ENCODE peak calls at places on chromosomes 2 and 18, in five cellular contexts. One of them, this sample, is unnamed.

GRCh38 chr2:232310690-232311089 is 67.9 kb upstream of the ALPP start:
- DNase-seq in lower lobe of right lung: no peak
- DNase-seq in colonic mucosa: no peak
- DNase-seq in fibroblast of pulmonary artery: no peak
- DNase-seq in foreskin keratinocyte: no peak
- DNase-seq in this sample: no peak

GRCh38 chr2:6845312-6845711 is 20.4 kb downstream of the CMPK2 start:
- DNase-seq in lower lobe of right lung: no peak
- DNase-seq in colonic mucosa: no peak
- DNase-seq in fibroblast of pulmonary artery: peak
- DNase-seq in foreskin keratinocyte: no peak
- DNase-seq in this sample: peak

GRCh38 chr2:216756435-216756834 is 61.1 kb upstream of the IGFBP5 start:
- DNase-seq in lower lobe of right lung: no peak
- DNase-seq in colonic mucosa: no peak
- DNase-seq in fibroblast of pulmonary artery: no peak
- DNase-seq in foreskin keratinocyte: no peak
- DNase-seq in this sample: no peak

GRCh38 chr2:137435176-137435575 is 529.1 kb upstream of the HNMT start:
- DNase-seq in lower lobe of right lung: no peak
- DNase-seq in colonic mucosa: no peak
- DNase-seq in fibroblast of pulmonary artery: no peak
- DNase-seq in foreskin keratinocyte: peak
- DNase-seq in this sample: no peak

GRCh38 chr2:222115296-222115695 is 183.5 kb downstream of the PAX3 start:
- DNase-seq in lower lobe of right lung: no peak
- DNase-seq in colonic mucosa: no peak
- DNase-seq in fibroblast of pulmonary artery: no peak
- DNase-seq in foreskin keratinocyte: no peak
- DNase-seq in this sample: no peak

GRCh38 chr2:239561448-239562001 is 160.7 kb upstream of the HDAC4 start:
- DNase-seq in lower lobe of right lung: no peak
- DNase-seq in colonic mucosa: no peak
- DNase-seq in fibroblast of pulmonary artery: no peak
- DNase-seq in foreskin keratinocyte: no peak
- DNase-seq in this sample: no peak

GRCh38 chr2:26612522-26613240 is 28.5 kb downstream of the CIB4 start:
- DNase-seq in lower lobe of right lung: no peak
- DNase-seq in colonic mucosa: peak
- DNase-seq in fibroblast of pulmonary artery: peak
- DNase-seq in foreskin keratinocyte: no peak
- DNase-seq in this sample: no peak

GRCh38 chr2:218671077-218671653 is 637 bp downstream of the RNF25 start:
- DNase-seq in lower lobe of right lung: no peak
- DNase-seq in colonic mucosa: no peak
- DNase-seq in fibroblast of pulmonary artery: peak
- DNase-seq in foreskin keratinocyte: peak
- DNase-seq in this sample: no peak

GRCh38 chr18:59079264-59079972 is 60.3 kb upstream of the SEC11C start:
- DNase-seq in lower lobe of right lung: no peak
- DNase-seq in colonic mucosa: no peak
- DNase-seq in fibroblast of pulmonary artery: no peak
- DNase-seq in foreskin keratinocyte: peak
- DNase-seq in this sample: no peak

GRCh38 chr18:23468753-23469459 is 15.8 kb downstream of the RIOK3 start:
- DNase-seq in lower lobe of right lung: no peak
- DNase-seq in colonic mucosa: no peak
- DNase-seq in fibroblast of pulmonary artery: no peak
- DNase-seq in foreskin keratinocyte: no peak
- DNase-seq in this sample: no peak

GRCh38 chr18:9109523-9109922 is 7.0 kb downstream of the NDUFV2 start:
- DNase-seq in lower lobe of right lung: no peak
- DNase-seq in colonic mucosa: no peak
- DNase-seq in fibroblast of pulmonary artery: peak
- DNase-seq in foreskin keratinocyte: no peak
- DNase-seq in this sample: no peak

GRCh38 chr2:25103287-25103871 is 61.5 kb downstream of the EFR3B start:
- DNase-seq in lower lobe of right lung: no peak
- DNase-seq in colonic mucosa: no peak
- DNase-seq in fibroblast of pulmonary artery: peak
- DNase-seq in foreskin keratinocyte: peak
- DNase-seq in this sample: no peak

GRCh38 chr2:157497603-157498314 is 53.9 kb upstream of the CYTIP start:
- DNase-seq in lower lobe of right lung: no peak
- DNase-seq in colonic mucosa: no peak
- DNase-seq in fibroblast of pulmonary artery: peak
- DNase-seq in foreskin keratinocyte: no peak
- DNase-seq in this sample: peak

GRCh38 chr2:41717883-41718282 is 329.9 kb upstream of the PKDCC start:
- DNase-seq in lower lobe of right lung: no peak
- DNase-seq in colonic mucosa: no peak
- DNase-seq in fibroblast of pulmonary artery: no peak
- DNase-seq in foreskin keratinocyte: peak
- DNase-seq in this sample: peak

GRCh38 chr18:45913276-45913675 is 53.9 kb downstream of the EPG5 start:
- DNase-seq in lower lobe of right lung: no peak
- DNase-seq in colonic mucosa: no peak
- DNase-seq in fibroblast of pulmonary artery: no peak
- DNase-seq in foreskin keratinocyte: no peak
- DNase-seq in this sample: no peak

GRCh38 chr18:62018034-62018760 is 125.4 kb upstream of the RNF152 start:
- DNase-seq in lower lobe of right lung: no peak
- DNase-seq in colonic mucosa: peak
- DNase-seq in fibroblast of pulmonary artery: peak
- DNase-seq in foreskin keratinocyte: no peak
- DNase-seq in this sample: no peak

GRCh38 chr18:79884296-79884962 is 67.0 kb downstream of the SLC66A2 start:
- DNase-seq in lower lobe of right lung: peak
- DNase-seq in colonic mucosa: no peak
- DNase-seq in fibroblast of pulmonary artery: no peak
- DNase-seq in foreskin keratinocyte: no peak
- DNase-seq in this sample: no peak

GRCh38 chr2:29450823-29451222 is 335.6 kb downstream of the CLIP4 start:
- DNase-seq in lower lobe of right lung: no peak
- DNase-seq in colonic mucosa: no peak
- DNase-seq in fibroblast of pulmonary artery: no peak
- DNase-seq in foreskin keratinocyte: no peak
- DNase-seq in this sample: no peak

GRCh38 chr2:230067990-230068657 is 600 bp downstream of the SLC16A14 start:
- DNase-seq in lower lobe of right lung: peak
- DNase-seq in colonic mucosa: peak
- DNase-seq in fibroblast of pulmonary artery: peak
- DNase-seq in foreskin keratinocyte: peak
- DNase-seq in this sample: peak

GRCh38 chr2:36770542-36771287 is 74.2 kb downstream of the VIT start:
- DNase-seq in lower lobe of right lung: peak
- DNase-seq in colonic mucosa: peak
- DNase-seq in fibroblast of pulmonary artery: peak
- DNase-seq in foreskin keratinocyte: peak
- DNase-seq in this sample: peak

GRCh38 chr2:148794558-148794957 is 80.5 kb upstream of the KIF5C start:
- DNase-seq in lower lobe of right lung: no peak
- DNase-seq in colonic mucosa: no peak
- DNase-seq in fibroblast of pulmonary artery: peak
- DNase-seq in foreskin keratinocyte: peak
- DNase-seq in this sample: no peak

GRCh38 chr18:48656582-48656981 is 117.8 kb downstream of the CTIF start:
- DNase-seq in lower lobe of right lung: no peak
- DNase-seq in colonic mucosa: no peak
- DNase-seq in fibroblast of pulmonary artery: no peak
- DNase-seq in foreskin keratinocyte: no peak
- DNase-seq in this sample: no peak

GRCh38 chr2:122136071-122136470 is 380.6 kb downstream of the TSN start:
- DNase-seq in lower lobe of right lung: no peak
- DNase-seq in colonic mucosa: no peak
- DNase-seq in fibroblast of pulmonary artery: peak
- DNase-seq in foreskin keratinocyte: no peak
- DNase-seq in this sample: peak

GRCh38 chr2:11953258-11953657 is 206.8 kb downstream of the LPIN1 start:
- DNase-seq in lower lobe of right lung: no peak
- DNase-seq in colonic mucosa: no peak
- DNase-seq in fibroblast of pulmonary artery: no peak
- DNase-seq in foreskin keratinocyte: no peak
- DNase-seq in this sample: no peak

GRCh38 chr18:36372902-36373301 is 75.4 kb downstream of the FHOD3 start:
- DNase-seq in lower lobe of right lung: no peak
- DNase-seq in colonic mucosa: no peak
- DNase-seq in fibroblast of pulmonary artery: peak
- DNase-seq in foreskin keratinocyte: peak
- DNase-seq in this sample: no peak

GRCh38 chr2:24721470-24721869 is 71.7 kb downstream of the PTRHD1 start:
- DNase-seq in lower lobe of right lung: no peak
- DNase-seq in colonic mucosa: peak
- DNase-seq in fibroblast of pulmonary artery: peak
- DNase-seq in foreskin keratinocyte: peak
- DNase-seq in this sample: peak

GRCh38 chr2:10006248-10007147 is 36.9 kb upstream of the KLF11 start:
- DNase-seq in lower lobe of right lung: peak
- DNase-seq in colonic mucosa: no peak
- DNase-seq in fibroblast of pulmonary artery: no peak
- DNase-seq in foreskin keratinocyte: no peak
- DNase-seq in this sample: no peak

GRCh38 chr2:232869138-232870001 is 694 bp upstream of the SNORC start:
- DNase-seq in lower lobe of right lung: no peak
- DNase-seq in colonic mucosa: no peak
- DNase-seq in fibroblast of pulmonary artery: no peak
- DNase-seq in foreskin keratinocyte: no peak
- DNase-seq in this sample: no peak

GRCh38 chr2:41930807-41931566 is 116.8 kb upstream of the PKDCC start:
- DNase-seq in lower lobe of right lung: no peak
- DNase-seq in colonic mucosa: no peak
- DNase-seq in fibroblast of pulmonary artery: no peak
- DNase-seq in foreskin keratinocyte: no peak
- DNase-seq in this sample: no peak

GRCh38 chr18:27400001-27400400 is 214.9 kb upstream of the CHST9 start:
- DNase-seq in lower lobe of right lung: no peak
- DNase-seq in colonic mucosa: no peak
- DNase-seq in fibroblast of pulmonary artery: no peak
- DNase-seq in foreskin keratinocyte: no peak
- DNase-seq in this sample: no peak

GRCh38 chr2:206512999-206513398 is 69.7 kb downstream of the ADAM23 start:
- DNase-seq in lower lobe of right lung: no peak
- DNase-seq in colonic mucosa: no peak
- DNase-seq in fibroblast of pulmonary artery: no peak
- DNase-seq in foreskin keratinocyte: peak
- DNase-seq in this sample: no peak
- TF ChIP-seq CTCF in lower lobe of right lung: no peak
- TF ChIP-seq CTCF in colonic mucosa: no peak
- TF ChIP-seq CTCF in fibroblast of pulmonary artery: no peak
- TF ChIP-seq CTCF in foreskin keratinocyte: no peak
- TF ChIP-seq CTCF in this sample: no peak

GRCh38 chr2:95115418-95115817 is 6.2 kb downstream of the MRPS5 start:
- DNase-seq in lower lobe of right lung: peak
- DNase-seq in colonic mucosa: peak
- DNase-seq in fibroblast of pulmonary artery: peak
- DNase-seq in foreskin keratinocyte: peak
- DNase-seq in this sample: peak
- TF ChIP-seq CTCF in lower lobe of right lung: peak
- TF ChIP-seq CTCF in colonic mucosa: peak
- TF ChIP-seq CTCF in fibroblast of pulmonary artery: peak
- TF ChIP-seq CTCF in foreskin keratinocyte: peak
- TF ChIP-seq CTCF in this sample: peak

GRCh38 chr2:215740071-215740470 is 273.3 kb downstream of the MREG start:
- DNase-seq in lower lobe of right lung: no peak
- DNase-seq in colonic mucosa: no peak
- DNase-seq in fibroblast of pulmonary artery: no peak
- DNase-seq in foreskin keratinocyte: no peak
- DNase-seq in this sample: no peak

GRCh38 chr2:215738360-215738759 is 275.0 kb downstream of the MREG start:
- DNase-seq in lower lobe of right lung: no peak
- DNase-seq in colonic mucosa: no peak
- DNase-seq in fibroblast of pulmonary artery: no peak
- DNase-seq in foreskin keratinocyte: no peak
- DNase-seq in this sample: no peak

GRCh38 chr2:215737496-215737895 is 275.9 kb downstream of the MREG start:
- DNase-seq in lower lobe of right lung: no peak
- DNase-seq in colonic mucosa: no peak
- DNase-seq in fibroblast of pulmonary artery: no peak
- DNase-seq in foreskin keratinocyte: no peak
- DNase-seq in this sample: no peak

GRCh38 chr2:215731108-215731507 is 282.2 kb downstream of the MREG start:
- DNase-seq in lower lobe of right lung: no peak
- DNase-seq in colonic mucosa: no peak
- DNase-seq in fibroblast of pulmonary artery: no peak
- DNase-seq in foreskin keratinocyte: no peak
- DNase-seq in this sample: no peak

GRCh38 chr2:215736653-215737290 is 276.6 kb downstream of the MREG start:
- DNase-seq in lower lobe of right lung: no peak
- DNase-seq in colonic mucosa: no peak
- DNase-seq in fibroblast of pulmonary artery: peak
- DNase-seq in foreskin keratinocyte: peak
- DNase-seq in this sample: no peak
- TF ChIP-seq CTCF in lower lobe of right lung: no peak
- TF ChIP-seq CTCF in colonic mucosa: no peak
- TF ChIP-seq CTCF in fibroblast of pulmonary artery: peak
- TF ChIP-seq CTCF in foreskin keratinocyte: peak
- TF ChIP-seq CTCF in this sample: no peak

GRCh38 chr18:34224423-34225217 is at the start of gene NOL4:
- DNase-seq in lower lobe of right lung: peak
- DNase-seq in colonic mucosa: peak
- DNase-seq in fibroblast of pulmonary artery: no peak
- DNase-seq in foreskin keratinocyte: peak
- DNase-seq in this sample: peak
- TF ChIP-seq CTCF in lower lobe of right lung: peak
- TF ChIP-seq CTCF in colonic mucosa: peak
- TF ChIP-seq CTCF in fibroblast of pulmonary artery: no peak
- TF ChIP-seq CTCF in foreskin keratinocyte: peak
- TF ChIP-seq CTCF in this sample: no peak

GRCh38 chr2:1789610-1790009 is 45.3 kb upstream of the PXDN start:
- DNase-seq in lower lobe of right lung: no peak
- DNase-seq in colonic mucosa: no peak
- DNase-seq in fibroblast of pulmonary artery: no peak
- DNase-seq in foreskin keratinocyte: no peak
- DNase-seq in this sample: no peak
- TF ChIP-seq CTCF in lower lobe of right lung: no peak
- TF ChIP-seq CTCF in colonic mucosa: no peak
- TF ChIP-seq CTCF in fibroblast of pulmonary artery: no peak
- TF ChIP-seq CTCF in foreskin keratinocyte: peak
- TF ChIP-seq CTCF in this sample: no peak

DNA sequence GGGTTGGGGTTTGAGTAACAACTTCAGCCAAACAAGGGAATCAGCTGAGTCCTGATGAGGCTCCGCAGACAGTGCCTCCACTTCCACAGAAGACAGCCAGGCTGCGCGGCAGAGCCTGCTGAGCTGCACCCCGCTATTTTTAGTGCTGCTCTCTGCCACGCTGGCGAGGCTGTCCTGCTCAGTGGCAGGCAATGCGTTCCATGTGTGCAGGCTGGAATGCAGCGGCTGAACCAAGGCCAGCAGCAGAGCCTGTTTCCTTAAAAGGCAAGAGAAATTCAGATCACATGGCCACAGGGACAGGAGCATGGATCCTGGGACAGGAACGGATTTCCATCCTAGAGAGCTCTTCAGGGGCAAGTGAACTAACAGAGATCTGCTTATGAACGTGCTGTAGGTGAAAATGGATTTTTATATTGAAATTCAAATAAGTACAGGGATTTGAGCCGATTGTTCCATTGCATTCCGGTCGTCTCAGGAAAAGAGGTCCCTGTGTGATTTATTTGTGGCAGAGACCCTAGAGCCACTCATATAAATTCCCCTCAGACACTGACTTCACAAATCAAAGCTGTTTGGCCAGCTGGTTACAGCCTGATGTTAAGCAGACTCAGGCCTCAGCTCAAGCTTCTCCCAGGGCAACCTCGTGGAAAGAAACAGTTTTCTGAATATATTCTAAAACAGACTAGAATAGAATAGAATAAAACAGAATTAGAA is 98.6 kb downstream of the COL6A3 start:
- DNase-seq in lower lobe of right lung: peak
- DNase-seq in colonic mucosa: peak
- DNase-seq in fibroblast of pulmonary artery: peak
- DNase-seq in foreskin keratinocyte: no peak
- DNase-seq in this sample: no peak
- TF ChIP-seq CTCF in lower lobe of right lung: peak
- TF ChIP-seq CTCF in colonic mucosa: no peak
- TF ChIP-seq CTCF in fibroblast of pulmonary artery: peak
- TF ChIP-seq CTCF in foreskin keratinocyte: peak
- TF ChIP-seq CTCF in this sample: no peak